ENCODE peak calls at places on chromosome 18, in six cellular contexts. One of them, this sample, is unnamed.

GRCh38 chr18:77617681-77618080 is 368.0 kb downstream of the GALR1 start:
- DNase-seq in left ventricle myocardium superior: no peak
- DNase-seq in SHP77 treated with DMSO at 0.1 percent for 48 hours: no peak
- DNase-seq in activated naive CD8-positive, alpha-beta T cell treated with anti-CD3 and anti-CD28 coated beads for 36 hours: no peak
- DNase-seq in NCI-H345: no peak
- DNase-seq in neural crest cell: no peak
- DNase-seq in this sample: no peak

GRCh38 chr18:64099244-64099643 is 49.6 kb downstream of the LINC00305 start:
- DNase-seq in left ventricle myocardium superior: no peak
- DNase-seq in SHP77 treated with DMSO at 0.1 percent for 48 hours: no peak
- DNase-seq in activated naive CD8-positive, alpha-beta T cell treated with anti-CD3 and anti-CD28 coated beads for 36 hours: no peak
- DNase-seq in NCI-H345: no peak
- DNase-seq in neural crest cell: no peak
- DNase-seq in this sample: peak; percentile 29

GRCh38 chr18:23406271-23406787 is 46.8 kb upstream of the RIOK3 start:
- DNase-seq in left ventricle myocardium superior: no peak
- DNase-seq in SHP77 treated with DMSO at 0.1 percent for 48 hours: no peak
- DNase-seq in activated naive CD8-positive, alpha-beta T cell treated with anti-CD3 and anti-CD28 coated beads for 36 hours: no peak
- DNase-seq in NCI-H345: no peak
- DNase-seq in neural crest cell: no peak
- DNase-seq in this sample: no peak

GRCh38 chr18:5894613-5895299 is 566 bp downstream of the TMEM200C start:
- DNase-seq in left ventricle myocardium superior: peak; percentile 30
- DNase-seq in SHP77 treated with DMSO at 0.1 percent for 48 hours: no peak
- DNase-seq in activated naive CD8-positive, alpha-beta T cell treated with anti-CD3 and anti-CD28 coated beads for 36 hours: no peak
- DNase-seq in NCI-H345: peak; percentile 62
- DNase-seq in neural crest cell: peak; percentile 41
- DNase-seq in this sample: peak; percentile 82

GRCh38 chr18:23087352-23087751 is 47.9 kb upstream of the CABLES1 start:
- DNase-seq in left ventricle myocardium superior: no peak
- DNase-seq in SHP77 treated with DMSO at 0.1 percent for 48 hours: no peak
- DNase-seq in activated naive CD8-positive, alpha-beta T cell treated with anti-CD3 and anti-CD28 coated beads for 36 hours: no peak
- DNase-seq in NCI-H345: no peak
- DNase-seq in neural crest cell: no peak
- DNase-seq in this sample: no peak

GRCh38 chr18:35178260-35178659 is 62.6 kb upstream of the ZNF397 start:
- DNase-seq in left ventricle myocardium superior: no peak
- DNase-seq in SHP77 treated with DMSO at 0.1 percent for 48 hours: no peak
- DNase-seq in activated naive CD8-positive, alpha-beta T cell treated with anti-CD3 and anti-CD28 coated beads for 36 hours: no peak
- DNase-seq in NCI-H345: no peak
- DNase-seq in neural crest cell: no peak
- DNase-seq in this sample: no peak

GRCh38 chr18:49161627-49162026 is 210.9 kb upstream of the SMAD7 start:
- DNase-seq in left ventricle myocardium superior: no peak
- DNase-seq in SHP77 treated with DMSO at 0.1 percent for 48 hours: no peak
- DNase-seq in activated naive CD8-positive, alpha-beta T cell treated with anti-CD3 and anti-CD28 coated beads for 36 hours: peak; percentile 43
- DNase-seq in NCI-H345: no peak
- DNase-seq in neural crest cell: no peak
- DNase-seq in this sample: no peak

GRCh38 chr18:68409585-68409984 is 305.3 kb downstream of the TMX3 start:
- DNase-seq in left ventricle myocardium superior: no peak
- DNase-seq in SHP77 treated with DMSO at 0.1 percent for 48 hours: no peak
- DNase-seq in activated naive CD8-positive, alpha-beta T cell treated with anti-CD3 and anti-CD28 coated beads for 36 hours: no peak
- DNase-seq in NCI-H345: no peak
- DNase-seq in neural crest cell: no peak
- DNase-seq in this sample: no peak

GRCh38 chr18:47754311-47755101 is 176.0 kb downstream of the SMAD2 start:
- DNase-seq in left ventricle myocardium superior: no peak
- DNase-seq in SHP77 treated with DMSO at 0.1 percent for 48 hours: peak; percentile 61
- DNase-seq in activated naive CD8-positive, alpha-beta T cell treated with anti-CD3 and anti-CD28 coated beads for 36 hours: peak; percentile 52
- DNase-seq in NCI-H345: peak; percentile 67
- DNase-seq in neural crest cell: peak; percentile 71
- DNase-seq in this sample: peak; percentile 89

GRCh38 chr18:63363951-63364350 is 3.1 kb downstream of the KDSR start:
- DNase-seq in left ventricle myocardium superior: no peak
- DNase-seq in SHP77 treated with DMSO at 0.1 percent for 48 hours: no peak
- DNase-seq in activated naive CD8-positive, alpha-beta T cell treated with anti-CD3 and anti-CD28 coated beads for 36 hours: no peak
- DNase-seq in NCI-H345: no peak
- DNase-seq in neural crest cell: no peak
- DNase-seq in this sample: no peak

GRCh38 chr18:63888473-63889190 is 1.1 kb downstream of the SERPINB2 start:
- DNase-seq in left ventricle myocardium superior: no peak
- DNase-seq in SHP77 treated with DMSO at 0.1 percent for 48 hours: no peak
- DNase-seq in activated naive CD8-positive, alpha-beta T cell treated with anti-CD3 and anti-CD28 coated beads for 36 hours: no peak
- DNase-seq in NCI-H345: no peak
- DNase-seq in neural crest cell: no peak
- DNase-seq in this sample: peak; percentile 13

GRCh38 chr18:42850174-42850766 is 265.2 kb downstream of the RIT2 start:
- DNase-seq in left ventricle myocardium superior: no peak
- DNase-seq in SHP77 treated with DMSO at 0.1 percent for 48 hours: no peak
- DNase-seq in activated naive CD8-positive, alpha-beta T cell treated with anti-CD3 and anti-CD28 coated beads for 36 hours: no peak
- DNase-seq in NCI-H345: no peak
- DNase-seq in neural crest cell: no peak
- DNase-seq in this sample: peak; percentile 99

GRCh38 chr18:10166164-10166807 is 252.5 kb downstream of the VAPA start:
- DNase-seq in left ventricle myocardium superior: no peak
- DNase-seq in SHP77 treated with DMSO at 0.1 percent for 48 hours: no peak
- DNase-seq in activated naive CD8-positive, alpha-beta T cell treated with anti-CD3 and anti-CD28 coated beads for 36 hours: no peak
- DNase-seq in NCI-H345: no peak
- DNase-seq in neural crest cell: no peak
- DNase-seq in this sample: no peak

GRCh38 chr18:37019157-37019571 is 190.2 kb downstream of the KIAA1328 start:
- DNase-seq in left ventricle myocardium superior: no peak
- DNase-seq in SHP77 treated with DMSO at 0.1 percent for 48 hours: peak; percentile 9
- DNase-seq in activated naive CD8-positive, alpha-beta T cell treated with anti-CD3 and anti-CD28 coated beads for 36 hours: no peak
- DNase-seq in NCI-H345: peak; percentile 8
- DNase-seq in neural crest cell: no peak
- DNase-seq in this sample: peak; percentile 91

GRCh38 chr18:23231340-23232021 is 96.2 kb downstream of the CABLES1 start:
- DNase-seq in left ventricle myocardium superior: peak; percentile 65
- DNase-seq in SHP77 treated with DMSO at 0.1 percent for 48 hours: no peak
- DNase-seq in activated naive CD8-positive, alpha-beta T cell treated with anti-CD3 and anti-CD28 coated beads for 36 hours: peak; percentile 78
- DNase-seq in NCI-H345: no peak
- DNase-seq in neural crest cell: no peak
- DNase-seq in this sample: no peak

GRCh38 chr18:22637787-22638186 is 220.1 kb upstream of the CTAGE1 start:
- DNase-seq in left ventricle myocardium superior: no peak
- DNase-seq in SHP77 treated with DMSO at 0.1 percent for 48 hours: no peak
- DNase-seq in activated naive CD8-positive, alpha-beta T cell treated with anti-CD3 and anti-CD28 coated beads for 36 hours: no peak
- DNase-seq in NCI-H345: no peak
- DNase-seq in neural crest cell: no peak
- DNase-seq in this sample: no peak

GRCh38 chr18:58247363-58247834 is 203.4 kb downstream of the NEDD4L start:
- DNase-seq in left ventricle myocardium superior: peak; percentile 49
- DNase-seq in SHP77 treated with DMSO at 0.1 percent for 48 hours: no peak
- DNase-seq in activated naive CD8-positive, alpha-beta T cell treated with anti-CD3 and anti-CD28 coated beads for 36 hours: no peak
- DNase-seq in NCI-H345: no peak
- DNase-seq in neural crest cell: no peak
- DNase-seq in this sample: peak; percentile 96

GRCh38 chr18:3177902-3178687 is 41.7 kb downstream of the MYOM1 start:
- DNase-seq in left ventricle myocardium superior: peak; percentile 34
- DNase-seq in SHP77 treated with DMSO at 0.1 percent for 48 hours: peak; percentile 83
- DNase-seq in activated naive CD8-positive, alpha-beta T cell treated with anti-CD3 and anti-CD28 coated beads for 36 hours: peak; percentile 18
- DNase-seq in NCI-H345: no peak
- DNase-seq in neural crest cell: no peak
- DNase-seq in this sample: no peak

GRCh38 chr18:45355944-45356520 is 259.2 kb upstream of the SLC14A2 start:
- DNase-seq in left ventricle myocardium superior: no peak
- DNase-seq in SHP77 treated with DMSO at 0.1 percent for 48 hours: no peak
- DNase-seq in activated naive CD8-positive, alpha-beta T cell treated with anti-CD3 and anti-CD28 coated beads for 36 hours: no peak
- DNase-seq in NCI-H345: no peak
- DNase-seq in neural crest cell: no peak
- DNase-seq in this sample: peak; percentile 23

GRCh38 chr18:48330016-48330991 is 78.9 kb downstream of the ZBTB7C start:
- DNase-seq in left ventricle myocardium superior: no peak
- DNase-seq in SHP77 treated with DMSO at 0.1 percent for 48 hours: peak; percentile 93
- DNase-seq in activated naive CD8-positive, alpha-beta T cell treated with anti-CD3 and anti-CD28 coated beads for 36 hours: no peak
- DNase-seq in NCI-H345: peak; percentile 88
- DNase-seq in neural crest cell: no peak
- DNase-seq in this sample: peak; percentile 69

GRCh38 chr18:70276416-70277145 is 12.3 kb upstream of the SOCS6 start:
- DNase-seq in left ventricle myocardium superior: no peak
- DNase-seq in SHP77 treated with DMSO at 0.1 percent for 48 hours: no peak
- DNase-seq in activated naive CD8-positive, alpha-beta T cell treated with anti-CD3 and anti-CD28 coated beads for 36 hours: no peak
- DNase-seq in NCI-H345: no peak
- DNase-seq in neural crest cell: no peak
- DNase-seq in this sample: peak; percentile 59

GRCh38 chr18:59057969-59058368 is 81.7 kb upstream of the SEC11C start:
- DNase-seq in left ventricle myocardium superior: no peak
- DNase-seq in SHP77 treated with DMSO at 0.1 percent for 48 hours: no peak
- DNase-seq in activated naive CD8-positive, alpha-beta T cell treated with anti-CD3 and anti-CD28 coated beads for 36 hours: no peak
- DNase-seq in NCI-H345: no peak
- DNase-seq in neural crest cell: no peak
- DNase-seq in this sample: no peak

GRCh38 chr18:35042389-35043066 is 1.3 kb downstream of the MAPRE2 start:
- DNase-seq in left ventricle myocardium superior: no peak
- DNase-seq in SHP77 treated with DMSO at 0.1 percent for 48 hours: no peak
- DNase-seq in activated naive CD8-positive, alpha-beta T cell treated with anti-CD3 and anti-CD28 coated beads for 36 hours: no peak
- DNase-seq in NCI-H345: no peak
- DNase-seq in neural crest cell: no peak
- DNase-seq in this sample: peak; percentile 64

This sample was measured in NCI-H69.